ENCODE peak calls at places on chromosome 20, in eight cellular contexts. One of them, this sample, is unnamed.

GRCh38 chr20:56171087-56172012 is 77.2 kb upstream of the MC3R start:
- DNase-seq in cardiac fibroblast: peak
- DNase-seq in RPMI7951: peak
- DNase-seq in activated CD4-positive, CD25-positive, alpha-beta regulatory T cell: no peak
- DNase-seq in activated CD8-positive, alpha-beta memory T cell treated with anti-CD3 and anti-CD28 coated beads for 4 hours: no peak
- DNase-seq in globus pallidus: peak
- DNase-seq in GF-D8: no peak
- DNase-seq in GM13977: no peak
- DNase-seq in this sample: no peak

GRCh38 chr20:51014797-51015722 is 7.8 kb downstream of the KCNG1 start:
- DNase-seq in cardiac fibroblast: peak
- DNase-seq in RPMI7951: peak
- DNase-seq in activated CD4-positive, CD25-positive, alpha-beta regulatory T cell: no peak
- DNase-seq in activated CD8-positive, alpha-beta memory T cell treated with anti-CD3 and anti-CD28 coated beads for 4 hours: no peak
- DNase-seq in globus pallidus: peak
- DNase-seq in GF-D8: no peak
- DNase-seq in GM13977: peak
- DNase-seq in this sample: no peak

GRCh38 chr20:64038252-64038578 is 2.2 kb downstream of the C20orf204 start:
- DNase-seq in cardiac fibroblast: no peak
- DNase-seq in RPMI7951: no peak
- DNase-seq in activated CD4-positive, CD25-positive, alpha-beta regulatory T cell: no peak
- DNase-seq in activated CD8-positive, alpha-beta memory T cell treated with anti-CD3 and anti-CD28 coated beads for 4 hours: no peak
- DNase-seq in globus pallidus: no peak
- DNase-seq in GF-D8: no peak
- DNase-seq in GM13977: no peak
- DNase-seq in this sample: no peak

GRCh38 chr20:10565191-10565921 is 108.4 kb downstream of the JAG1 start:
- DNase-seq in cardiac fibroblast: peak
- DNase-seq in RPMI7951: peak
- DNase-seq in activated CD4-positive, CD25-positive, alpha-beta regulatory T cell: no peak
- DNase-seq in activated CD8-positive, alpha-beta memory T cell treated with anti-CD3 and anti-CD28 coated beads for 4 hours: no peak
- DNase-seq in globus pallidus: no peak
- DNase-seq in GF-D8: peak
- DNase-seq in GM13977: no peak
- DNase-seq in this sample: no peak

GRCh38 chr20:21102252-21102609 is 3.9 kb downstream of the LINC00237 start:
- DNase-seq in cardiac fibroblast: no peak
- DNase-seq in RPMI7951: peak
- DNase-seq in activated CD4-positive, CD25-positive, alpha-beta regulatory T cell: no peak
- DNase-seq in activated CD8-positive, alpha-beta memory T cell treated with anti-CD3 and anti-CD28 coated beads for 4 hours: no peak
- DNase-seq in globus pallidus: peak
- DNase-seq in GF-D8: no peak
- DNase-seq in GM13977: peak
- DNase-seq in this sample: no peak

GRCh38 chr20:8624616-8625015 is 444.3 kb upstream of the PLCB4 start:
- DNase-seq in cardiac fibroblast: no peak
- DNase-seq in RPMI7951: no peak
- DNase-seq in activated CD4-positive, CD25-positive, alpha-beta regulatory T cell: no peak
- DNase-seq in activated CD8-positive, alpha-beta memory T cell treated with anti-CD3 and anti-CD28 coated beads for 4 hours: no peak
- DNase-seq in globus pallidus: no peak
- DNase-seq in GF-D8: no peak
- DNase-seq in GM13977: no peak
- DNase-seq in this sample: no peak

GRCh38 chr20:31869942-31870702 is at the start of the genes DUSP15 and TTLL9:
- DNase-seq in cardiac fibroblast: no peak
- DNase-seq in RPMI7951: no peak
- DNase-seq in activated CD4-positive, CD25-positive, alpha-beta regulatory T cell: no peak
- DNase-seq in activated CD8-positive, alpha-beta memory T cell treated with anti-CD3 and anti-CD28 coated beads for 4 hours: no peak
- DNase-seq in globus pallidus: peak
- DNase-seq in GF-D8: no peak
- DNase-seq in GM13977: peak
- DNase-seq in this sample: no peak

GRCh38 chr20:4797275-4797674 is 75.6 kb downstream of the PRND start:
- DNase-seq in cardiac fibroblast: peak
- DNase-seq in RPMI7951: no peak
- DNase-seq in activated CD4-positive, CD25-positive, alpha-beta regulatory T cell: no peak
- DNase-seq in activated CD8-positive, alpha-beta memory T cell treated with anti-CD3 and anti-CD28 coated beads for 4 hours: no peak
- DNase-seq in globus pallidus: no peak
- DNase-seq in GF-D8: no peak
- DNase-seq in GM13977: no peak
- DNase-seq in this sample: no peak

GRCh38 chr20:54054516-54054915 is 15.9 kb downstream of the BCAS1 start:
- DNase-seq in cardiac fibroblast: no peak
- DNase-seq in RPMI7951: no peak
- DNase-seq in activated CD4-positive, CD25-positive, alpha-beta regulatory T cell: no peak
- DNase-seq in activated CD8-positive, alpha-beta memory T cell treated with anti-CD3 and anti-CD28 coated beads for 4 hours: no peak
- DNase-seq in globus pallidus: no peak
- DNase-seq in GF-D8: no peak
- DNase-seq in GM13977: no peak
- DNase-seq in this sample: no peak

GRCh38 chr20:46751856-46752255 is 42.4 kb downstream of the SLC2A10 start:
- DNase-seq in cardiac fibroblast: peak
- DNase-seq in RPMI7951: peak
- DNase-seq in activated CD4-positive, CD25-positive, alpha-beta regulatory T cell: no peak
- DNase-seq in activated CD8-positive, alpha-beta memory T cell treated with anti-CD3 and anti-CD28 coated beads for 4 hours: no peak
- DNase-seq in globus pallidus: no peak
- DNase-seq in GF-D8: no peak
- DNase-seq in GM13977: no peak
- DNase-seq in this sample: no peak

GRCh38 chr20:58179432-58180099 is 48.9 kb downstream of the ANKRD60 start:
- DNase-seq in cardiac fibroblast: peak
- DNase-seq in RPMI7951: peak
- DNase-seq in activated CD4-positive, CD25-positive, alpha-beta regulatory T cell: peak
- DNase-seq in activated CD8-positive, alpha-beta memory T cell treated with anti-CD3 and anti-CD28 coated beads for 4 hours: peak
- DNase-seq in globus pallidus: peak
- DNase-seq in GF-D8: no peak
- DNase-seq in GM13977: peak
- DNase-seq in this sample: peak